ENCODE peak calls at places on chromosomes 5 and 9, in six cellular contexts. C is H9, T is RWPE2, B is neuronal stem cell, Y is PC-3, H is psoas muscle. J is an unnamed sample. For H3K4me1, the result is how much of the 10 kb centered on the place peaks cover.

GRCh38 chr9:75378036-75378435 is 289.7 kb downstream of the OSTF1 start:
- DNase-seq in C (no peak), T (no peak), B (no peak), Y (no peak), H (peak), J (no peak)

GRCh38 chr5:121628783-121629182 is 222.9 kb upstream of the FTMT start:
- DNase-seq in C (no peak), T (no peak), B (no peak), Y (no peak), H (no peak), J (no peak)

GRCh38 chr5:66179297-66180051 is 35.4 kb downstream of the SREK1 start:
- DNase-seq in C (no peak), T (no peak), B (no peak), Y (no peak), H (no peak), J (no peak)

GRCh38 chr5:131005963-131006684 is 158.9 kb downstream of the HINT1 start:
- DNase-seq in C (no peak), T (no peak), B (no peak), Y (no peak), H (no peak), J (no peak)

GRCh38 chr5:68544656-68545565 is 329.4 kb downstream of the PIK3R1 start:
- DNase-seq in C (no peak), T (no peak), B (no peak), Y (peak), H (no peak), J (no peak)

GRCh38 chr5:150598046-150598445 is 42.4 kb upstream of the SYNPO start:
- DNase-seq in C (no peak), T (no peak), B (no peak), Y (no peak), H (no peak), J (peak)

GRCh38 chr5:172540099-172540870 is 86.0 kb upstream of the SH3PXD2B start:
- DNase-seq in C (no peak), T (peak), B (no peak), Y (no peak), H (no peak), J (no peak)

GRCh38 chr9:104927912-104928740 is at the start of gene ABCA1:
- DNase-seq in C (peak), T (peak), B (peak), Y (peak), H (peak), J (peak)

GRCh38 chr5:20469792-20470191 is 481.8 kb upstream of the CDH18 start:
- DNase-seq in C (no peak), T (no peak), B (no peak), Y (peak), H (no peak), J (no peak)

GRCh38 chr5:122478741-122479459 is 166.9 kb downstream of the SNCAIP start:
- DNase-seq in C (no peak), T (no peak), B (no peak), Y (peak), H (no peak), J (no peak)

GRCh38 chr9:136720251-136720886 is 8.0 kb downstream of the DIPK1B start:
- DNase-seq in C (peak), T (no peak), B (peak), Y (no peak), H (no peak), J (no peak)

GRCh38 chr9:90142580-90142979 is 500.0 kb downstream of the DIRAS2 start:
- DNase-seq in C (no peak), T (no peak), B (peak), Y (peak), H (no peak), J (peak)

GRCh38 chr5:95808686-95809413 is 13.7 kb downstream of the GLRX start:
- DNase-seq in C (no peak), T (no peak), B (no peak), Y (no peak), H (peak), J (peak)

GRCh38 chr5:41891066-41891707 is 13.0 kb upstream of the RIMOC1 start:
- DNase-seq in C (no peak), T (no peak), B (no peak), Y (peak), H (no peak), J (no peak)

GRCh38 chr9:84669293-84670105 is at the start of gene NTRK2:
- DNase-seq in C (peak), T (no peak), B (peak), Y (no peak), H (peak), J (no peak)

GRCh38 chr5:110802998-110803397 is 64.2 kb downstream of the SLC25A46 start:
- DNase-seq in C (no peak), T (no peak), B (no peak), Y (no peak), H (no peak), J (no peak)

GRCh38 chr5:11007251-11007650 is 246.2 kb upstream of the DAP start:
- DNase-seq in C (no peak), T (no peak), B (no peak), Y (no peak), H (no peak), J (no peak)

GRCh38 chr9:98808879-98809278 is 1.4 kb downstream of the GALNT12 start:
- DNase-seq in C (no peak), T (no peak), B (no peak), Y (peak), H (no peak), J (no peak)

GRCh38 chr9:32524558-32525461 is 1.2 kb downstream of the RIGI start:
- DNase-seq in C (peak), T (no peak), B (no peak), Y (peak), H (no peak), J (no peak)

GRCh38 chr9:110514861-110515260 is 64.7 kb downstream of the SVEP1 start:
- DNase-seq in C (no peak), T (no peak), B (no peak), Y (no peak), H (no peak), J (no peak)

GRCh38 chr9:117394655-117395054 is 20.2 kb downstream of the ASTN2 start:
- DNase-seq in C (no peak), T (no peak), B (no peak), Y (no peak), H (no peak), J (no peak)

GRCh38 chr5:113065626-113066025 is 89.0 kb downstream of the DCP2 start:
- DNase-seq in C (peak), T (no peak), B (no peak), Y (no peak), H (no peak), J (no peak)

GRCh38 chr9:97994695-97995094 is 11.6 kb downstream of the ANP32B start:
- DNase-seq in C (no peak), T (no peak), B (no peak), Y (no peak), H (no peak), J (no peak)

GRCh38 chr9:132135456-132135855 is 26.4 kb upstream of the NTNG2 start:
- DNase-seq in C (no peak), T (no peak), B (no peak), Y (no peak), H (no peak), J (no peak)

GRCh38 chr5:101689306-101689705 is 606.8 kb downstream of the SLCO4C1 start:
- DNase-seq in C (no peak), T (no peak), B (no peak), Y (no peak), H (no peak), J (no peak)

GRCh38 chr5:124383693-124384092 is 362.7 kb downstream of the ZNF608 start:
- DNase-seq in C (no peak), T (no peak), B (no peak), Y (no peak), H (no peak), J (no peak)

GRCh38 chr5:37448941-37449340 is 69.8 kb downstream of the WDR70 start:
- DNase-seq in C (no peak), T (no peak), B (no peak), Y (peak), H (no peak), J (no peak)

GRCh38 chr5:124867064-124867707 is 120.7 kb upstream of the ZNF608 start:
- DNase-seq in C (no peak), T (no peak), B (no peak), Y (no peak), H (no peak), J (no peak)

DNA sequence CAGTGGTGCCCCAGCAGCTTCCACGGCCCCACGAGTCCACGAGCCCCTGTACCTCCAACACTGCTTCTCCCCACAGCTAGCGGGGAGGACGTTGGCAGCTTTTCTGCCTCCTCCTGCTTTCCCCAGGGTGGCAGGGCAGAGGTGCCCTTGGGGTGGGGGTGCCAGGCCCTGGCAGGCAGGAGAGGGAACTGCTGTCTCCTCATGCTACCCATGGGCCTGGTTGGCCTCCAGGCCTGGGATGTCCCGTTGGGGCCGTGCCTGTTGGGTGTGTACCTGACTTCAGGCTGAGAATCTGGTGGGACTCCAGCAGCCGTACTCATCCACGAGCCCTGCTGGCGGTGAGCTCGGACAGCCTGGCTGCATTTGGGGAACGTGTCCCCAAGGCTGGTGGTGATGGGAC is 27.3 kb downstream of the RXRA start:
- DNase-seq in C (no peak), T (no peak), B (no peak), Y (no peak), H (peak), J (no peak)
- H3K4me1 ChIP-seq in C (under half), T (under half), B (under half), Y (under half), H (half or more), J (under half)

GRCh38 chr9:108436470-108436869 is 419.3 kb downstream of the ACTL7B start:
- DNase-seq in C (no peak), T (no peak), B (no peak), Y (no peak), H (no peak), J (no peak)

GRCh38 chr9:108441251-108441650 is 414.5 kb downstream of the ACTL7B start:
- DNase-seq in C (no peak), T (no peak), B (no peak), Y (no peak), H (no peak), J (no peak)

GRCh38 chr9:108443278-108443633 is 412.5 kb downstream of the ACTL7B start:
- DNase-seq in C (no peak), T (no peak), B (no peak), Y (no peak), H (no peak), J (no peak)

GRCh38 chr9:108442604-108443277 is 413.0 kb downstream of the ACTL7B start:
- DNase-seq in C (no peak), T (no peak), B (no peak), Y (no peak), H (no peak), J (no peak)

DNA sequence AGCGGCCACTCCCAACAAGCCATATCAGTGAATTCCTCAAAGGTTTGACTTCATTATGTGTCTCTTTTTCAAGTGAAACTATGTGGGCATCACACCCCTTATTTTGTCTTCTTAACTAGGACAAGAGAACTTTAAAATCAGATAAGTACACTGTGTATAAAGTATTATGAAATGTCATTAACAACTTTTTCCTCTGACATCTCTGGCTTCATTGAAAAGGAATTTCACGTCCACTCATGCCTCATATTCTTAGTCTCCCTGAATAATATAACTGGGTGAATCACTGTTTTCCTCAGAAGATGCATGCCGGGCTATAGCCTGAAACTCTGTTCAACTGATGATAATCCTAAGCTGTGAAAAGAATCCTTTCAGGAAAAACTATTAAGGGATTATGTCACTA is 415.8 kb downstream of the ACTL7B start:
- DNase-seq in C (no peak), T (no peak), B (no peak), Y (peak), H (no peak), J (no peak)
- H3K4me1 ChIP-seq in C (under half), T (under half), B (under half), Y (under half), H (under half), J (under half)

GRCh38 chr5:25754895-25755294 is 1110.1 kb upstream of the CDH10 start:
- DNase-seq in C (no peak), T (no peak), B (peak), Y (peak), H (no peak), J (no peak)
- H3K4me1 ChIP-seq in C (under half), T (under half), B (under half), Y (under half), H (under half), J (under half)

DNA sequence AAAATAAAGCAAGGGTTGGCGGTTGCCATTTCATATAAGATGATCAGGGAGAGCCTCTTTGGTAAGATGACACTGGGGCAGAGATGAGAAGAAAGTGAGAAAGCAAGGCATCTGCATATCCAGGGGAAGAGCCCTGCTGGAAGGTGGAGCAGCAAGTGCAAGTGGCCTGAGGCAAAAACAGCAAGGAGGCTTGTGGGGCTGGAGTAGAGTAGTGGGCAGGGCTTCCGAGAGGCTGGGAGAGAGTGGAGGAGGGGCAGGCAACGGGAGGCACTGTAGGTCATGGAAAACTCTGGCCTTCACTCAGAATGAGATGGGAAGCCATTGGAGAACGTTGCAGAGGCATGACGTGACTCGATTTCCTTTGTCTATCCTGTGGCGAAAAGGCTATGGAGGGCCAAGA is 199.2 kb downstream of the ARHGEF28 start:
- DNase-seq in C (peak), T (no peak), B (no peak), Y (no peak), H (no peak), J (no peak)
- H3K4me1 ChIP-seq in C (under half), T (under half), B (under half), Y (under half), H (under half), J (under half)

DNA sequence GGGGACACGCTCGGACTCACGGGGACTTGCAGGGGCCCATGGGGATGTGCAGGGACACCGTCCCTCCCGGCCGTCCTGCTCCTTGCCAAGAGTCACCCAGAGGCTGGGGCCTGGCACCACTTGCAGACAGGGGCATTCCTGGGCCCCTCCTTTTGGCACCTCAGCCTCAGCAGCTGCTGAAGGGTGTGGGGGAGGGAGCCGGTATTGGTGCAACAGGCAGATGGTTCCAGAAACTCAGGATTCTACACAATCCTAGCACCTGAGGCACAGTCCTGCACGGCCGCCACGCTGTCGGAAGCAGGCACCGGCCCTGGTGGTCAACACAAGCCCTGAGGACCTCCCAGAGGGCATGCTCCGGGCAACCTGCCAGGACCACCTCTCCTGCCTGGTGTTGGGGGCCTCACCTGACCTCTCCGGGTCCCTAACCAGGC is 19.3 kb upstream of the SLC12A7 start:
- DNase-seq in C (no peak), T (no peak), B (no peak), Y (no peak), H (no peak), J (no peak)
- H3K4me1 ChIP-seq in C (under half), T (under half), B (under half), Y (under half), H (under half), J (under half)

DNA sequence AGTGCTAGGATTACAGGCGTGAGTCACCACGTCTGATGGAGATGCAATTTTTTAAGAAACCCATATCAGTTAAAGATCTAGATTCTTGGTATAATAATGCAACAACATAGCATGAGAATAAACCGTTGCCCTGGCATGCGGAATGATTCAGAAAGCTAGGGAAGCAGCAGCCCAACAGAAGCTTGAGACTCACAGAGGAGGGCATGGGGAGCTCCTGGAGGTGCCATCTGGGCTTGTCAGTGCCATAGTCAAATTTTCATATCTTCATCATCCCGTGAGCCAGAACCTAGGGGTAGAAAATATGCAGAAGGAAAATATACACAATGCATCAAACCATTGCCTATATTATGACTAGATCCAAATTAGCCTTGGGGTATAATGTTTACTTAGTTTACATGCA is 118.7 kb upstream of the ADAMTS16 start:
- DNase-seq in C (no peak), T (no peak), B (no peak), Y (no peak), H (no peak), J (no peak)
- H3K4me1 ChIP-seq in C (under half), T (under half), B (under half), Y (under half), H (under half), J (under half)

GRCh38 chr5:135391123-135391868 is 7.7 kb downstream of the MACROH2A1 start:
- DNase-seq in C (no peak), T (no peak), B (no peak), Y (no peak), H (no peak), J (no peak)

GRCh38 chr5:135387629-135387960 is 11.4 kb downstream of the MACROH2A1 start:
- DNase-seq in C (no peak), T (no peak), B (no peak), Y (no peak), H (no peak), J (no peak)

GRCh38 chr5:135386886-135387628 is 12.0 kb downstream of the MACROH2A1 start:
- DNase-seq in C (no peak), T (no peak), B (no peak), Y (peak), H (no peak), J (no peak)

GRCh38 chr5:135386096-135386495 is 12.9 kb downstream of the MACROH2A1 start:
- DNase-seq in C (no peak), T (peak), B (no peak), Y (peak), H (no peak), J (no peak)

DNA sequence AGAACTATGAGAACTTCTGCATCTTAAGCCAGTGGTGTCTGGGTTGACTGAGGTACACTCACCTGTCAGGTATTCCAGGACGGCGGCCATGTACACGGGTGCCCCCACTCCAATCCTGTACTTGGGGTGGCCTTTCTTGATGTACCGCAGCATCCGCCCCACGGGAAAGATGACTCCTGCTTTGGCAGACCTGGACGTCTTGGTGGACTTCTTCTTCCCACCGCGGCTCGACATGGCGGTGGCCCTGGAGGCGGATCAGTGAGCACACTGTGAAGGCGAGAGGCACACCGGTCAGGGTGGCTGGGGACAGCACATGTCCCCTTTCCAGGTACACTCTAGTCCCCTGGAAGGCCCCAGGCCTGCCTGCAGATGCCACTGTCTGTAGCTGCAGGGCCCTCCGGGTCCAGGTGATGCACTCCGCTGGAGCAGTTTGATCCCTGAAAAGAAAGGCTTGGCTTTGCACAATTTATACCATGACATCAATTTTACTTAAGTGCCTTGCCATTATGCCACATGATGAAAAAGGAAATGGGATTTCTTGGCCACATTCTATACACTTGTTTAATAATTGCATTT is 10.1 kb downstream of the MACROH2A1 start:
- DNase-seq in C (no peak), T (no peak), B (no peak), Y (no peak), H (no peak), J (no peak)
- H3K4me1 ChIP-seq in C (under half), T (half or more), B (under half), Y (under half), H (half or more), J (under half)

J was measured in CD8-positive, alpha-beta memory T cell.